ENCODE peak calls at places on chromosomes 6 and 20, in nine cellular contexts. Z is EH; Q is pancreas; S is lung; R is GF-D8; G is natural killer cell treated with Interleukin-12 subunit alpha and Interleukin-12 subunit beta and Interleukin-15 and Interleukin-18, amount 100 ng/mL, for 72 hours; A is NCI-H2171 treated with DMSO at 0.1 percent for 48 hours; H is stimulated activated CD4-positive, alpha-beta T cell treated with anti-CD3 and anti-CD28 coated beads, Interleukin-4, amount 100 ng/mL, for 48 hours; I is HS-27A. C is an unnamed sample.

GRCh38 chr6:53484409-53485280 is 60.3 kb downstream of the GCLC start:
- DNase-seq in Z (peak), Q (no peak), S (peak), R (no peak), G (peak), A (peak), H (peak), I (no peak), C (peak)

GRCh38 chr6:98644063-98644462 is 190.3 kb upstream of the POU3F2 start:
- DNase-seq in Z (no peak), Q (no peak), S (no peak), R (no peak), G (no peak), A (no peak), H (no peak), I (no peak), C (no peak)

GRCh38 chr6:1388927-1389790 is at the start of gene FOXF2:
- DNase-seq in Z (peak), Q (no peak), S (no peak), R (no peak), G (no peak), A (no peak), H (no peak), I (no peak), C (peak)

GRCh38 chr6:135702955-135703499 is 148.5 kb upstream of the PDE7B start:
- DNase-seq in Z (no peak), Q (no peak), S (no peak), R (no peak), G (no peak), A (no peak), H (no peak), I (no peak), C (no peak)

GRCh38 chr6:99822741-99823512 is 171.1 kb downstream of the MCHR2 start:
- DNase-seq in Z (peak), Q (no peak), S (no peak), R (peak), G (no peak), A (peak), H (no peak), I (peak), C (peak)

GRCh38 chr20:34753706-34754461 is 49.7 kb downstream of the TP53INP2 start:
- DNase-seq in Z (peak), Q (no peak), S (no peak), R (no peak), G (no peak), A (no peak), H (no peak), I (no peak), C (no peak)

GRCh38 chr6:19691465-19692167 is 145.6 kb upstream of the ID4 start:
- DNase-seq in Z (no peak), Q (peak), S (no peak), R (no peak), G (no peak), A (peak), H (no peak), I (no peak), C (peak)

GRCh38 chr6:16741112-16742016 is 19.9 kb downstream of the ATXN1 start:
- DNase-seq in Z (peak), Q (no peak), S (no peak), R (no peak), G (peak), A (no peak), H (no peak), I (peak), C (no peak)

GRCh38 chr20:44137210-44137781 is 49.7 kb downstream of the JPH2 start:
- DNase-seq in Z (peak), Q (no peak), S (no peak), R (no peak), G (no peak), A (no peak), H (no peak), I (peak), C (no peak)

GRCh38 chr20:5222919-5223634 is 93.7 kb downstream of the PROKR2 start:
- DNase-seq in Z (peak), Q (no peak), S (peak), R (no peak), G (no peak), A (peak), H (peak), I (peak), C (peak)

GRCh38 chr6:13304580-13305255 is 23.6 kb downstream of the TBC1D7 start:
- DNase-seq in Z (no peak), Q (no peak), S (peak), R (no peak), G (no peak), A (no peak), H (no peak), I (no peak), C (no peak)

GRCh38 chr6:148829415-148830101 is 82.7 kb downstream of the UST start:
- DNase-seq in Z (no peak), Q (no peak), S (no peak), R (no peak), G (no peak), A (no peak), H (no peak), I (no peak), C (no peak)

GRCh38 chr20:10111144-10111771 is 76.5 kb downstream of the ANKEF1 start:
- DNase-seq in Z (no peak), Q (no peak), S (no peak), R (no peak), G (no peak), A (peak), H (no peak), I (no peak), C (no peak)

GRCh38 chr6:124924333-124924759 is 37.9 kb upstream of the RNF217 start:
- DNase-seq in Z (peak), Q (no peak), S (no peak), R (no peak), G (no peak), A (no peak), H (no peak), I (peak), C (no peak)

GRCh38 chr6:34143884-34144580 is 1.9 kb downstream of the GRM4 start:
- DNase-seq in Z (peak), Q (no peak), S (no peak), R (no peak), G (peak), A (peak), H (peak), I (no peak), C (peak)

GRCh38 chr6:113049190-113049589 is 702.1 kb downstream of the RFPL4B start:
- DNase-seq in Z (peak), Q (no peak), S (no peak), R (no peak), G (no peak), A (no peak), H (no peak), I (no peak), C (no peak)

GRCh38 chr6:149320745-149321240 is 3.3 kb downstream of the TAB2 start:
- DNase-seq in Z (peak), Q (no peak), S (no peak), R (no peak), G (no peak), A (no peak), H (no peak), I (no peak), C (no peak)

GRCh38 chr6:157036245-157036681 is 259.1 kb downstream of the ARID1B start:
- DNase-seq in Z (peak), Q (no peak), S (peak), R (peak), G (no peak), A (no peak), H (no peak), I (no peak), C (no peak)

GRCh38 chr6:169974663-169975062 is 223.2 kb downstream of the ERMARD start:
- DNase-seq in Z (no peak), Q (no peak), S (no peak), R (no peak), G (no peak), A (peak), H (no peak), I (no peak), C (no peak)

GRCh38 chr20:53769041-53769440 is 175.4 kb upstream of the ZNF217 start:
- DNase-seq in Z (no peak), Q (no peak), S (no peak), R (no peak), G (no peak), A (no peak), H (no peak), I (peak), C (no peak)

GRCh38 chr20:41507851-41508250 is 110.3 kb downstream of the CHD6 start:
- DNase-seq in Z (no peak), Q (no peak), S (no peak), R (no peak), G (no peak), A (no peak), H (no peak), I (no peak), C (no peak)

GRCh38 chr20:3168829-3169590 is 4.3 kb downstream of the LZTS3 start:
- DNase-seq in Z (no peak), Q (no peak), S (no peak), R (no peak), G (no peak), A (no peak), H (no peak), I (no peak), C (no peak)

GRCh38 chr6:108068618-108069017 is 5.9 kb downstream of the OSTM1 start:
- DNase-seq in Z (no peak), Q (no peak), S (no peak), R (no peak), G (no peak), A (no peak), H (no peak), I (no peak), C (no peak)

GRCh38 chr6:136737343-136738177 is 54.7 kb downstream of the MAP3K5 start:
- DNase-seq in Z (peak), Q (no peak), S (no peak), R (no peak), G (no peak), A (no peak), H (no peak), I (no peak), C (no peak)

GRCh38 chr6:136063095-136063494 is 187.0 kb downstream of the MTFR2 start:
- DNase-seq in Z (peak), Q (no peak), S (no peak), R (no peak), G (no peak), A (no peak), H (no peak), I (no peak), C (no peak)

GRCh38 chr6:132275253-132275970 is 125.9 kb downstream of the MOXD1 start:
- DNase-seq in Z (peak), Q (peak), S (no peak), R (no peak), G (no peak), A (no peak), H (no peak), I (no peak), C (no peak)

GRCh38 chr6:13711726-13712484 is at the start of gene RANBP9:
- DNase-seq in Z (peak), Q (peak), S (peak), R (peak), G (peak), A (peak), H (peak), I (peak), C (peak)

GRCh38 chr6:49570474-49571079 is 20.1 kb downstream of the C6orf141 start:
- DNase-seq in Z (peak), Q (no peak), S (no peak), R (no peak), G (no peak), A (no peak), H (no peak), I (no peak), C (no peak)

GRCh38 chr20:37376791-37377190 is 30.9 kb downstream of the SRC start:
- DNase-seq in Z (no peak), Q (no peak), S (no peak), R (no peak), G (no peak), A (no peak), H (no peak), I (no peak), C (no peak)

GRCh38 chr6:41917528-41917927 is 3.4 kb downstream of the MED20 start:
- DNase-seq in Z (peak), Q (no peak), S (no peak), R (no peak), G (no peak), A (no peak), H (no peak), I (peak), C (no peak)